ENCODE peak calls at places on chromosomes 4 and X, in four cellular contexts. D is AG04450, A is keratinocyte, J is HFF-Myc. W is an unnamed sample.

GRCh38 chr4:77826280-77826679 is 7.1 kb upstream of the CNOT6L start:
- DNase-seq in D (no peak), A (no peak), J (no peak), W (no peak)

GRCh38 chr4:183158062-183158461 is 59.0 kb downstream of the WWC2 start:
- DNase-seq in D (peak; percentile 63), A (no peak), J (no peak), W (no peak)

GRCh38 chr4:126956192-126956897 is 676.4 kb upstream of the INTU start:
- DNase-seq in D (no peak), A (no peak), J (no peak), W (no peak)

GRCh38 chrX:43949669-43950068 is 23.5 kb downstream of the NDP start:
- DNase-seq in D (no peak), A (no peak), J (no peak), W (peak; percentile 16)

GRCh38 chr4:8912089-8912455 is 40.4 kb upstream of the HMX1 start:
- DNase-seq in D (no peak), A (no peak), J (no peak), W (no peak)

GRCh38 chrX:41491267-41492004 is 44.3 kb downstream of the NYX start:
- DNase-seq in D (peak; percentile 78), A (peak; percentile 40), J (peak; percentile 41), W (no peak)

GRCh38 chr4:153348006-153348405 is 3.5 kb downstream of the MND1 start:
- DNase-seq in D (no peak), A (no peak), J (no peak), W (no peak)

GRCh38 chr4:12170308-12170707 is 741.6 kb upstream of the HS3ST1 start:
- DNase-seq in D (no peak), A (no peak), J (no peak), W (no peak)

GRCh38 chr4:119014658-119015057 is 121.0 kb upstream of the MYOZ2 start:
- DNase-seq in D (no peak), A (no peak), J (no peak), W (no peak)

GRCh38 chr4:90030202-90030601 is 97.0 kb upstream of the CCSER1 start:
- DNase-seq in D (no peak), A (no peak), J (no peak), W (no peak)

GRCh38 chrX:20545538-20545937 is 278.8 kb upstream of the RPS6KA3 start:
- DNase-seq in D (no peak), A (no peak), J (no peak), W (no peak)

GRCh38 chr4:156158747-156159146 is 205.1 kb upstream of the CTSO start:
- DNase-seq in D (no peak), A (no peak), J (no peak), W (no peak)

GRCh38 chrX:107718156-107718621 is 57.4 kb downstream of the TSC22D3 start:
- DNase-seq in D (peak; percentile 37), A (no peak), J (peak; percentile 33), W (peak; percentile 43)

GRCh38 chr4:144709159-144709558 is 63.2 kb downstream of the HHIP start:
- DNase-seq in D (peak; percentile 64), A (no peak), J (peak; percentile 66), W (no peak)

GRCh38 chr4:15769202-15769601 is 8.9 kb upstream of the CD38 start:
- DNase-seq in D (no peak), A (no peak), J (no peak), W (no peak)

GRCh38 chr4:98905834-98906233 is 23.1 kb downstream of the EIF4E start:
- DNase-seq in D (no peak), A (no peak), J (no peak), W (no peak)

GRCh38 chrX:117147249-117147648 is 684.5 kb upstream of the CT83 start:
- DNase-seq in D (no peak), A (no peak), J (no peak), W (no peak)

GRCh38 chrX:106931831-106932491 is 11.8 kb downstream of the CLDN2 start:
- DNase-seq in D (no peak), A (no peak), J (no peak), W (no peak)

GRCh38 chr4:24768006-24768405 is 27.4 kb upstream of the SOD3 start:
- DNase-seq in D (no peak), A (no peak), J (no peak), W (no peak)

GRCh38 chr4:47483722-47484121 is 1.4 kb upstream of the ATP10D start:
- DNase-seq in D (no peak), A (no peak), J (no peak), W (no peak)

GRCh38 chr4:151489462-151490203 is 80.7 kb downstream of the FHIP1A start:
- DNase-seq in D (no peak), A (no peak), J (no peak), W (no peak)

GRCh38 chrX:123803331-123803983 is 56.4 kb upstream of the XIAP start:
- DNase-seq in D (no peak), A (peak; percentile 57), J (peak; percentile 72), W (no peak)

GRCh38 chr4:90318208-90318607 is 191.0 kb downstream of the CCSER1 start:
- DNase-seq in D (peak; percentile 63), A (no peak), J (peak; percentile 10), W (no peak)

GRCh38 chr4:168220893-168221292 is 97.7 kb downstream of the DDX60 start:
- DNase-seq in D (no peak), A (no peak), J (no peak), W (no peak)

GRCh38 chrX:21373637-21374162 is 518 bp upstream of the CNKSR2 start:
- DNase-seq in D (no peak), A (no peak), J (no peak), W (no peak)

GRCh38 chr4:153154010-153154975 is 50.0 kb upstream of the TRIM2 start:
- DNase-seq in D (no peak), A (no peak), J (no peak), W (no peak)

GRCh38 chrX:128698528-128698927 is 646.3 kb upstream of the ACTRT1 start:
- DNase-seq in D (no peak), A (no peak), J (no peak), W (no peak)

GRCh38 chr4:10620935-10621488 is 63.6 kb downstream of the CLNK start:
- DNase-seq in D (no peak), A (no peak), J (no peak), W (no peak)

GRCh38 chr4:184397516-184398163 is 76.7 kb downstream of the IRF2 start:
- DNase-seq in D (no peak), A (no peak), J (no peak), W (no peak)

GRCh38 chr4:159410076-159410777 is 307.3 kb downstream of the RAPGEF2 start:
- DNase-seq in D (no peak), A (no peak), J (no peak), W (no peak)

GRCh38 chrX:111498538-111499103 is 12.8 kb upstream of the SERTM2 start:
- DNase-seq in D (no peak), A (no peak), J (no peak), W (no peak)

GRCh38 chrX:36957425-36958328 is 50.5 kb upstream of the FAM47C start:
- DNase-seq in D (no peak), A (no peak), J (no peak), W (peak; percentile 44)
- TF ChIP-seq CTCF in D (no peak), A (no peak), J (no peak), W (peak; percentile 50)

GRCh38 chrX:68183612-68184214 is 249.6 kb downstream of the OPHN1 start:
- DNase-seq in D (no peak), A (no peak), J (no peak), W (no peak)
- TF ChIP-seq CTCF in D (peak; percentile 63), A (peak; percentile 31), J (peak; percentile 30), W (peak; percentile 55)

DNA sequence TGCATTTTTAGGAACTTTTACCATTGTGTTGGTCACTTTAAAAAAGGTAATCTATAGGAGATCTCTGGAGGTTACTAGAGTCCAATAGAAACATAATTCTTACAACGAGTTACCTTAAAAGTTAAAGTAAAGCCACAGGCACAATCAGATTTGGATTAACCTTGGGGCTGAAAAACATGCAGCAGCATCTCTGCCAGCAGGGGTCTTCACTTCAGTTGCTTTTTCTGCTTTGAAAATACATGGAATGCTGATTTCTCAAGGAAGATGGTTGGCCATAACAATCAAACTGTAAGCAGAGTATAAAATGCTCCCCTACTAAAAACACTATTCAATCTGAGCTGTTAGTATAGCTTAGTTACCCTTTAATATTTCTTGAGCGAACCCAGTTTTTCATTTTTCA is 1072.3 kb upstream of the PCDH10 start:
- DNase-seq in D (no peak), A (no peak), J (no peak), W (no peak)
- TF ChIP-seq CTCF in D (peak; percentile 29), A (no peak), J (no peak), W (peak; percentile 22)

GRCh38 chrX:11663875-11664210 is 1.9 kb downstream of the ARHGAP6 start:
- DNase-seq in D (no peak), A (no peak), J (no peak), W (no peak)
- TF ChIP-seq CTCF in D (no peak), A (no peak), J (no peak), W (no peak)

GRCh38 chr4:20764353-20764752 is 64.1 kb downstream of the PACRGL start:
- DNase-seq in D (no peak), A (no peak), J (no peak), W (no peak)

GRCh38 chr4:20761382-20761781 is 61.1 kb downstream of the PACRGL start:
- DNase-seq in D (no peak), A (no peak), J (no peak), W (no peak)

GRCh38 chr4:20761826-20762225 is 61.6 kb downstream of the PACRGL start:
- DNase-seq in D (no peak), A (no peak), J (no peak), W (no peak)

GRCh38 chr4:20754091-20754490 is 53.8 kb downstream of the PACRGL start:
- DNase-seq in D (no peak), A (no peak), J (no peak), W (no peak)

DNA sequence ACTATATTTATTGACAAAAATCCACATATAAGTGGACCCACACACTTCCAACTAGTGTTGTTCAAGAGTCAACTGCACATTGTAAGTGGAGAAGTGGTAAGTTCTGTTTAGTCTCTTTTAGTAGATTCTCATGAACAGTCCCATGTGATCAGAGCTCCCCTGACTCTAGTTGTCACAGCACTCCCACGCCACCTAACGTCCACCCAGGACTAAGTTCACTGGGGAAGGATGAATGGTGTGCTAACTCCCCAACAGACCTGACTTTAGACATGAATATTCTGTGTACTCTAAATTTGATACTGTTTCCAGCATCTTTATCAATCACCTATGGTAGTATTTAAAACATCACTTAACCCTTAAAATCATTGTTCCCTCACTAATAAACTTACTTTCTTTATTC is 59.8 kb downstream of the PACRGL start:
- DNase-seq in D (no peak), A (no peak), J (no peak), W (no peak)
- TF ChIP-seq CTCF in D (no peak), A (no peak), J (no peak), W (no peak)

GRCh38 chr4:4580494-4580893 is 38.6 kb upstream of the STX18 start:
- DNase-seq in D (no peak), A (no peak), J (no peak), W (no peak)
- TF ChIP-seq CTCF in D (no peak), A (no peak), J (no peak), W (no peak)

GRCh38 chr4:1376841-1377605 is 29.2 kb downstream of the NKX1-1 start:
- DNase-seq in D (no peak), A (no peak), J (no peak), W (no peak)
- TF ChIP-seq CTCF in D (no peak), A (no peak), J (no peak), W (peak; percentile 16)

DNA sequence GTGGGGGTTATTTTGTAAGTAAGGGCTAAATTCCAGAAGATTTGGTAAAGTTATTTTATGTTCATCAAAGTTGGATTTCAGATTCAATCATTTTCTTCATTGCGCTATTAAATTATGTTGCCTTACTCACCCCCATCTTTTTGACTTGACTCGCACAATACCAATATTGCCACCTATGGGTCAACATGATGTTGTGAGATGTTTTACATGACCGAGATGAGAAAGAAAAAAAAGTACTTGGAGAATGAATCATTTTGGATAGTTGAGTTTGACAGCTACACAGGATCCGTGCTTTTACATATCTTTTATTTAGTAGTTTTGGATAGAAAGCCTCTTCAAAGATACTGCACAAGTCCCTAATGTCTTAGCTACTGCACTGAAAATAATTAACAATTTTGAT is 224.2 kb upstream of the EMCN start:
- DNase-seq in D (no peak), A (no peak), J (no peak), W (no peak)
- TF ChIP-seq CTCF in D (peak; percentile 19), A (peak; percentile 53), J (peak; percentile 24), W (peak; percentile 11)